ENCODE peak calls at places on chromosomes 5 and 9, in four cellular contexts. C, W, E and H are unnamed samples.

GRCh38 chr5:38722918-38723317 is 122.9 kb upstream of the OSMR start:
- DNase-seq in C (peak), W (no peak), E (no peak), H (no peak)

GRCh38 chr9:35606138-35606504 is 1.1 kb downstream of the TESK1 start:
- DNase-seq in C (peak), W (peak), E (no peak), H (no peak)

GRCh38 chr9:75181748-75182147 is 93.4 kb downstream of the OSTF1 start:
- DNase-seq in C (peak), W (no peak), E (no peak), H (no peak)

GRCh38 chr9:34580358-34580757 is 9.2 kb downstream of the CNTFR start:
- DNase-seq in C (no peak), W (no peak), E (no peak), H (no peak)

GRCh38 chr5:151615431-151615830 is 24.3 kb upstream of the FAT2 start:
- DNase-seq in C (no peak), W (no peak), E (no peak), H (no peak)

GRCh38 chr9:77827104-77827784 is 179.1 kb upstream of the GNA14 start:
- DNase-seq in C (no peak), W (peak), E (no peak), H (no peak)

GRCh38 chr5:158120760-158121159 is 261.8 kb upstream of the CLINT1 start:
- DNase-seq in C (no peak), W (no peak), E (no peak), H (no peak)

GRCh38 chr5:111158105-111158744 is 66.0 kb upstream of the CAMK4 start:
- DNase-seq in C (peak), W (peak), E (peak), H (peak)

GRCh38 chr9:11312976-11313375 is 700.2 kb upstream of the PTPRD start:
- DNase-seq in C (no peak), W (no peak), E (no peak), H (peak)

GRCh38 chr9:118305371-118305770 is 601.2 kb downstream of the TLR4 start:
- DNase-seq in C (no peak), W (no peak), E (no peak), H (no peak)

GRCh38 chr5:56350030-56350594 is 117.0 kb upstream of the ANKRD55 start:
- DNase-seq in C (no peak), W (no peak), E (no peak), H (no peak)

GRCh38 chr5:142181096-142181495 is 72.5 kb downstream of the NDFIP1 start:
- DNase-seq in C (no peak), W (no peak), E (no peak), H (no peak)

GRCh38 chr5:109516385-109516784 is 106.6 kb upstream of the PJA2 start:
- DNase-seq in C (no peak), W (no peak), E (no peak), H (no peak)

GRCh38 chr5:113489299-113489698 is 1.0 kb upstream of the MCC start:
- DNase-seq in C (peak), W (no peak), E (peak), H (peak)